ENCODE peak calls at places on chromosomes 5 and 9, in five cellular contexts. H is cardiac muscle cell, F is NCI-H446, I is neuronal stem cell, B is RKO. L is an unnamed sample.

GRCh38 chr5:139131062-139131856 is 66.9 kb downstream of the SIL1 start:
- DNase-seq in H (peak), F (peak), I (no peak), B (no peak), L (no peak)

GRCh38 chr5:75361310-75361709 is 24.3 kb downstream of the HMGCR start:
- DNase-seq in H (no peak), F (no peak), I (no peak), B (no peak), L (no peak)

GRCh38 chr9:131873361-131873760 is 133.5 kb upstream of the RAPGEF1 start:
- DNase-seq in H (no peak), F (no peak), I (no peak), B (no peak), L (no peak)

GRCh38 chr9:33447404-33448158 is at the start of gene AQP3:
- DNase-seq in H (peak), F (no peak), I (peak), B (peak), L (peak)

GRCh38 chr9:88988796-88989641 is 2.2 kb upstream of the S1PR3 start:
- DNase-seq in H (no peak), F (no peak), I (no peak), B (no peak), L (no peak)

GRCh38 chr5:171158581-171158980 is 150.5 kb upstream of the TLX3 start:
- DNase-seq in H (no peak), F (no peak), I (no peak), B (no peak), L (no peak)

GRCh38 chr5:173313311-173313710 is 14.9 kb downstream of the STC2 start:
- DNase-seq in H (no peak), F (no peak), I (no peak), B (no peak), L (no peak)

GRCh38 chr5:158785397-158785796 is 314.3 kb downstream of the EBF1 start:
- DNase-seq in H (no peak), F (no peak), I (no peak), B (no peak), L (no peak)

GRCh38 chr9:96618209-96619108 is 1.2 kb downstream of the CDC14B start:
- DNase-seq in H (peak), F (no peak), I (no peak), B (peak), L (peak)

GRCh38 chr5:103785569-103785968 is 223.0 kb upstream of the NUDT12 start:
- DNase-seq in H (no peak), F (no peak), I (no peak), B (no peak), L (no peak)

GRCh38 chr5:79712741-79713140 is 23.1 kb downstream of the CMYA5 start:
- DNase-seq in H (no peak), F (no peak), I (no peak), B (no peak), L (no peak)

GRCh38 chr5:154830596-154830995 is 19.8 kb downstream of the FAXDC2 start:
- DNase-seq in H (no peak), F (no peak), I (no peak), B (no peak), L (no peak)

GRCh38 chr9:123568691-123569342 is 212.8 kb downstream of the CRB2 start:
- DNase-seq in H (no peak), F (peak), I (no peak), B (no peak), L (no peak)

GRCh38 chr5:138282918-138283742 is 8.7 kb upstream of the GFRA3 start:
- DNase-seq in H (peak), F (no peak), I (peak), B (peak), L (peak)

GRCh38 chr9:22148876-22149637 is 140.0 kb upstream of the CDKN2B start:
- DNase-seq in H (no peak), F (no peak), I (no peak), B (no peak), L (no peak)

GRCh38 chr9:110457245-110457644 is 119.6 kb upstream of the TXNDC8 start:
- DNase-seq in H (no peak), F (no peak), I (no peak), B (no peak), L (no peak)

GRCh38 chr5:111282798-111283197 is 58.6 kb downstream of the CAMK4 start:
- DNase-seq in H (no peak), F (no peak), I (no peak), B (no peak), L (no peak)

GRCh38 chr5:112594060-112594850 is 143.4 kb upstream of the APC start:
- DNase-seq in H (no peak), F (peak), I (no peak), B (no peak), L (no peak)

GRCh38 chr5:9046756-9047481 is 499.0 kb downstream of the SEMA5A start:
- DNase-seq in H (peak), F (no peak), I (no peak), B (peak), L (no peak)

GRCh38 chr9:135506327-135507103 is 6.0 kb downstream of the MRPS2 start:
- DNase-seq in H (no peak), F (no peak), I (peak), B (no peak), L (no peak)

GRCh38 chr9:127545196-127546124 is 66.6 kb upstream of the STXBP1 start:
- DNase-seq in H (no peak), F (no peak), I (no peak), B (no peak), L (peak)

GRCh38 chr9:128114326-128115186 is 13.0 kb downstream of the PTGES2 start:
- DNase-seq in H (no peak), F (no peak), I (no peak), B (no peak), L (peak)

GRCh38 chr5:60287174-60287771 is 393.7 kb upstream of the PDE4D start:
- DNase-seq in H (peak), F (peak), I (peak), B (peak), L (peak)

GRCh38 chr5:1410156-1411014 is 34.9 kb downstream of the SLC6A3 start:
- DNase-seq in H (no peak), F (no peak), I (no peak), B (no peak), L (peak)

GRCh38 chr5:19733612-19734495 is 254.1 kb downstream of the CDH18 start:
- DNase-seq in H (no peak), F (no peak), I (no peak), B (no peak), L (no peak)

GRCh38 chr9:87708989-87709706 is 16.8 kb upstream of the CTSL start:
- DNase-seq in H (no peak), F (no peak), I (no peak), B (no peak), L (no peak)

GRCh38 chr5:38734353-38734752 is 111.5 kb upstream of the OSMR start:
- DNase-seq in H (peak), F (no peak), I (no peak), B (no peak), L (no peak)

GRCh38 chr9:135098400-135099105 is 11.1 kb downstream of the OLFM1 start:
- DNase-seq in H (peak), F (no peak), I (no peak), B (peak), L (peak)

GRCh38 chr5:149406203-149406978 is 27.3 kb upstream of the IL17B start:
- DNase-seq in H (no peak), F (no peak), I (no peak), B (no peak), L (no peak)

GRCh38 chr5:53334431-53334941 is 145.9 kb upstream of the FST start:
- DNase-seq in H (no peak), F (no peak), I (no peak), B (no peak), L (no peak)

L was measured in pancreas.